ENCODE peak calls at places on chromosomes 13 and 19, in four cellular contexts. D is HTR-8/SVneo, P is fibroblast of the aortic adventitia, A is GM12865. M is an unnamed sample.

GRCh38 chr19:2027361-2027760 is 11.8 kb upstream of the BTBD2 start:
- DNase-seq in D (no peak), P (peak), A (no peak), M (no peak)

GRCh38 chr13:112145221-112146072 is 78.5 kb downstream of the SOX1 start:
- DNase-seq in D (no peak), P (no peak), A (no peak), M (no peak)

GRCh38 chr19:34676697-34677385 is at the start of gene SCGB2B2:
- DNase-seq in D (peak), P (no peak), A (peak), M (peak)

GRCh38 chr19:35088514-35088913 is 27.1 kb upstream of the FXYD3 start:
- DNase-seq in D (peak), P (peak), A (no peak), M (peak)

GRCh38 chr19:53576941-53577653 is 39.2 kb downstream of the ZNF331 start:
- DNase-seq in D (no peak), P (no peak), A (no peak), M (no peak)

GRCh38 chr19:34405892-34406660 is 1.9 kb downstream of the PDCD2L start:
- DNase-seq in D (no peak), P (no peak), A (no peak), M (no peak)

GRCh38 chr19:1259873-1260748 is 9.0 kb upstream of the CIRBP start:
- DNase-seq in D (no peak), P (no peak), A (peak), M (no peak)

GRCh38 chr13:71842003-71842402 is 25.0 kb downstream of the DACH1 start:
- DNase-seq in D (no peak), P (no peak), A (no peak), M (no peak)

GRCh38 chr13:97629601-97630272 is 195.8 kb downstream of the RAP2A start:
- DNase-seq in D (no peak), P (no peak), A (no peak), M (no peak)

GRCh38 chr19:47813304-47813994 is 8.3 kb upstream of the CRX start:
- DNase-seq in D (peak), P (peak), A (peak), M (peak)

M was measured in SW 1271.